ENCODE peak calls at places on chromosomes 5 and 9, in nine cellular contexts. Q is cardiac muscle cell; L is aorta; O is fibroblast of villous mesenchyme; R is Jurkat, Clone E6-1; U is effector memory CD4-positive, alpha-beta T cell; Y is brain microvascular endothelial cell; F is small intestine; Z is endodermal cell. V is an unnamed sample.

GRCh38 chr5:108084105-108084504 is 297.8 kb downstream of the FBXL17 start:
- DNase-seq in Q (no peak), L (no peak), O (no peak), R (no peak), U (no peak), Y (no peak), F (no peak), Z (no peak), V (peak)

GRCh38 chr5:131250749-131251148 is 13.1 kb upstream of the CDC42SE2 start:
- DNase-seq in Q (no peak), L (no peak), O (no peak), R (no peak), U (no peak), Y (no peak), F (no peak), Z (no peak), V (no peak)

GRCh38 chr5:34609951-34610431 is 46.1 kb upstream of the RAI14 start:
- DNase-seq in Q (no peak), L (no peak), O (no peak), R (no peak), U (no peak), Y (no peak), F (no peak), Z (peak), V (no peak)

GRCh38 chr5:2756211-2756746 is 4.8 kb upstream of the IRX2 start:
- DNase-seq in Q (peak), L (no peak), O (no peak), R (no peak), U (no peak), Y (no peak), F (no peak), Z (peak), V (peak)

GRCh38 chr9:22722492-22722891 is 275.9 kb downstream of the DMRTA1 start:
- DNase-seq in Q (no peak), L (no peak), O (no peak), R (no peak), U (no peak), Y (no peak), F (no peak), Z (no peak), V (no peak)

GRCh38 chr9:34403554-34404380 is 27.1 kb upstream of the MYORG start:
- DNase-seq in Q (peak), L (peak), O (peak), R (peak), U (peak), Y (peak), F (peak), Z (peak), V (peak)

GRCh38 chr5:176529824-176530195 is 7.4 kb downstream of the RNF44 start:
- DNase-seq in Q (no peak), L (peak), O (no peak), R (peak), U (peak), Y (no peak), F (peak), Z (peak), V (no peak)

GRCh38 chr5:88450239-88450638 is 181.6 kb upstream of the TMEM161B start:
- DNase-seq in Q (no peak), L (no peak), O (no peak), R (no peak), U (no peak), Y (no peak), F (no peak), Z (no peak), V (no peak)

GRCh38 chr5:104179057-104179456 is 616.5 kb upstream of the NUDT12 start:
- DNase-seq in Q (peak), L (no peak), O (peak), R (peak), U (no peak), Y (peak), F (no peak), Z (peak), V (peak)

GRCh38 chr5:135498662-135498995 is 37.1 kb downstream of the NEUROG1 start:
- DNase-seq in Q (no peak), L (no peak), O (no peak), R (no peak), U (no peak), Y (no peak), F (no peak), Z (no peak), V (no peak)

GRCh38 chr5:62488531-62488930 is 76.0 kb downstream of the IPO11 start:
- DNase-seq in Q (no peak), L (no peak), O (no peak), R (no peak), U (no peak), Y (no peak), F (no peak), Z (no peak), V (no peak)

GRCh38 chr5:167296056-167296455 is 995.4 kb upstream of the WWC1 start:
- DNase-seq in Q (no peak), L (no peak), O (no peak), R (no peak), U (no peak), Y (no peak), F (no peak), Z (no peak), V (no peak)

GRCh38 chr9:34498511-34498910 is 24.3 kb downstream of the ENHO start:
- DNase-seq in Q (no peak), L (no peak), O (no peak), R (no peak), U (no peak), Y (no peak), F (no peak), Z (no peak), V (no peak)

GRCh38 chr9:127177682-127178265 is 55.3 kb upstream of the ANGPTL2 start:
- DNase-seq in Q (no peak), L (no peak), O (no peak), R (no peak), U (no peak), Y (no peak), F (no peak), Z (peak), V (no peak)

GRCh38 chr9:89522261-89522978 is 24.5 kb upstream of the SEMA4D start:
- DNase-seq in Q (no peak), L (no peak), O (peak), R (peak), U (peak), Y (no peak), F (peak), Z (no peak), V (no peak)

GRCh38 chr9:20028192-20028848 is 239.5 kb upstream of the SLC24A2 start:
- DNase-seq in Q (no peak), L (no peak), O (no peak), R (no peak), U (no peak), Y (no peak), F (no peak), Z (no peak), V (no peak)

GRCh38 chr5:175457466-175457865 is 13.5 kb upstream of the DRD1 start:
- DNase-seq in Q (no peak), L (no peak), O (no peak), R (no peak), U (no peak), Y (no peak), F (no peak), Z (no peak), V (no peak)

GRCh38 chr5:7628248-7628647 is 222.7 kb downstream of the CFAP90 start:
- DNase-seq in Q (no peak), L (no peak), O (no peak), R (no peak), U (no peak), Y (no peak), F (no peak), Z (no peak), V (no peak)

DNA sequence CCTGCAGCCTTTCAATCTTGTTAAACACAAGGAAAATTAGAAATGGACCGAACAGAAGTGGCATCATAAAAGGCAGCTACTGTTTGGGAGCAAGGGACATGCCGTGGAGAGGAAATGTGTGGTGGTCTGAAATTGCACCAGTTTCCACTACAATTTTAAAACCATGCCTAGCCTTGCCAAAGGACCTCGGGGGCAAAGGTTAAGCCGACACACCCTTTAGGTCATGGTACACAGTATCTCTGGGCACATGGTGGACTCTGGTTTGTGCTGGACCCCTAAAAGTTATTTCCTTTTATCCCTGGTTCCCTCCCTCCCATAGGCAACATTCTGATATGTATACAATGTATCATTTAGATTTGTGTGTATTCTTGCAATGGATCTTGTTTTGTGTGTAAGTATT is 78.0 kb downstream of the F2RL2 start:
- DNase-seq in Q (no peak), L (no peak), O (no peak), R (no peak), U (no peak), Y (no peak), F (peak), Z (no peak), V (no peak)
- H3K4me3 ChIP-seq in Q (no peak), L (no peak), O (no peak), R (no peak), U (no peak), Y (no peak), F (no peak), Z (no peak), V (no peak)

DNA sequence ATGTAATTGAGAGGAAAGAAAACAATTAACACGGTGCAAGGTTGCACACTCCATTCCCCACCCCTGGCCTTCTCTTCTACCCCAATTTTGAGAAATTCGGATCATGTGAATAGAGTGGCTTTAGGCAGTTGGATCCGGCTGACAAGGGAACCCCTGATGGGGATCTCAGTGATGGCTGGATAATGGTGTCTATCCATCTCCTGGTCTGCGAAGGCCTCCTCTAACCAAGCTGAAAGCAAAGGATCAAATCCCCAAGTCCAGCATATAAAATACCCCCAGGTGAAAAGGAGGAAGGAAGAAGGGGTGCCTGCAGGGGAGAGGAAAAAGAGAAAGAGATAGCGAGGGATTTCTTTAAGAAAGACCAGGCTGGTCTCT is 16.0 kb downstream of the NR2F1 start:
- DNase-seq in Q (no peak), L (no peak), O (no peak), R (no peak), U (no peak), Y (no peak), F (no peak), Z (no peak), V (no peak)
- H3K4me3 ChIP-seq in Q (no peak), L (no peak), O (peak), R (no peak), U (no peak), Y (peak), F (no peak), Z (no peak), V (no peak)

GRCh38 chr5:163440954-163441353 is 3.6 kb downstream of the CCNG1 start:
- DNase-seq in Q (no peak), L (no peak), O (no peak), R (no peak), U (no peak), Y (no peak), F (no peak), Z (no peak), V (no peak)
- H3K4me3 ChIP-seq in Q (no peak), L (no peak), O (peak), R (no peak), U (no peak), Y (no peak), F (peak), Z (peak), V (peak)

GRCh38 chr5:141513627-141514329 is 24.9 kb downstream of the PCDHGC5 start:
- DNase-seq in Q (peak), L (peak), O (peak), R (no peak), U (no peak), Y (peak), F (peak), Z (peak), V (peak)
- H3K4me3 ChIP-seq in Q (peak), L (peak), O (peak), R (no peak), U (peak), Y (peak), F (no peak), Z (peak), V (peak)

GRCh38 chr9:114384836-114385411 is 2.9 kb downstream of the AKNA start:
- DNase-seq in Q (no peak), L (no peak), O (no peak), R (no peak), U (no peak), Y (no peak), F (no peak), Z (no peak), V (no peak)

GRCh38 chr9:114387678-114388431 is at the start of gene AKNA:
- DNase-seq in Q (peak), L (peak), O (peak), R (peak), U (peak), Y (peak), F (peak), Z (peak), V (peak)

GRCh38 chr9:114385412-114386181 is 2.2 kb downstream of the AKNA start:
- DNase-seq in Q (peak), L (peak), O (peak), R (peak), U (peak), Y (peak), F (peak), Z (no peak), V (peak)

GRCh38 chr9:114386886-114387677 is 700 bp downstream of the AKNA start:
- DNase-seq in Q (peak), L (peak), O (peak), R (no peak), U (no peak), Y (no peak), F (peak), Z (no peak), V (no peak)

DNA sequence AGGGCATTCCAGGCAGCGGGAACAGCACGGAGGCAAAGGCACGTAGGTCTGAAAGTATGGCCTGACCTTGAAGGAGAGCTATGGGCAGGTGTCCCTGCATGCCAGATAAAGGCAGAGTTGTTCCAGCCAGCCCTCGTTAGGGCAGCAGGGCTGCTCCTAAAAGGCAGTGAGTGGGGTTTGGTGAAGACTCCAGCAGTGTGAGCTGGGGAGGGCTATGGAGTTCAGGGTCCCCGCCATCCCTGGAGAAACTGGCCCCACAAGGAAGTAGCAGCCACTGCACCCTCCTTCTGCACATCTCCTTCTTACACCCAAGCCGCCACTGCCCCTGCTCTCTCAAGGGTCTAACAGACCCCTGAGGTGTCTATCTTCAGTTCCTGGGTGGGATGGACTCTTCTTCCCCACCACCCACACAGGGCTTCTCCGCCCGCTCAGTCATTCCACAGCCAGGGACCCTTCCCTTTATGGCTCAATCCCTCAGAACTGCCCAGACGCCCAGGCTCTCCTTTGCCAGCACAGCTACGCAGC is 1.4 kb downstream of the AKNA start:
- DNase-seq in Q (no peak), L (no peak), O (no peak), R (no peak), U (no peak), Y (no peak), F (peak), Z (no peak), V (no peak)
- H3K4me3 ChIP-seq in Q (peak), L (peak), O (peak), R (peak), U (peak), Y (peak), F (peak), Z (no peak), V (peak)

GRCh38 chr9:91196103-91196761 is 165.5 kb downstream of the AUH start:
- DNase-seq in Q (no peak), L (no peak), O (no peak), R (no peak), U (no peak), Y (no peak), F (peak), Z (no peak), V (peak)
- H3K4me3 ChIP-seq in Q (no peak), L (no peak), O (no peak), R (no peak), U (no peak), Y (no peak), F (no peak), Z (no peak), V (no peak)

DNA sequence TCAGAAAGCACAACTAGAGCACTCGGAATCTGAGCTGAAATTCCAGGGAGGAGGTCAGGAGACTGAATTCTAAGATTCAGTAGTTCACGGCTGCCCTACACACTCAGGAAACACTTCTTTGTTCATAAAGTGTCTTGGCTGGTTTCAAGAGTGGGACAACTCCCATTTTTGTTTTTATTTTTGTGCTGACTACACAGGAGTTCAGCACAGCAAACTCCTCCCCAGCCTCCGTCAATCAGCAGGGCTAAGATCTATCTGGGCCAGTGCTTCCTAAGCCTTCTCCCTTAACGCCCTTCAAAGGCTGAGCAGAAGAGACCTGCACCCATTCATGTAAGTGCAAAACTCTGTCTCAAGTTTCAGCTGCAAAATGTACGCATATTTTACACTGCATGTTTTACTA is 250.1 kb downstream of the CRB2 start:
- DNase-seq in Q (no peak), L (no peak), O (no peak), R (no peak), U (no peak), Y (no peak), F (no peak), Z (no peak), V (no peak)
- H3K4me3 ChIP-seq in Q (no peak), L (no peak), O (no peak), R (no peak), U (no peak), Y (no peak), F (no peak), Z (no peak), V (no peak)

DNA sequence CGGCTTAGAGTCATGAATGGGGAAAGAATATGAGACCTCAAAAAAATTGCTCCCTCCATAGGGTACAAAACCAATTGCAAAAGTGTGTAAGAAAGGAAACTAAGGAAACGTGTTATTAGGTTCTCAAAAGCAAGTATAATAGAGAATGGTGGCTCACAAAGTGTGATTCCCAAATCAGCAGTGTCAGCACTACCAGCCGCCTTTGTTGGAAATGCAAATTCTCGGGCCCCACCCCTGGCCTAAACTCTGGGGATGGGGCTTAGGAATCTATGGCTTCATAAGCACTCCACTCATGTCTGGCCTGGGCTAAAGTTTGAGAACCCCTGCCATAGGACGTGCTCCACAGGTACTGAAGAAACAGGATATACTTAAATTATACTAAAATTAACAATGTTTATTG is 1.6 kb upstream of the CCDC69 start:
- DNase-seq in Q (no peak), L (no peak), O (no peak), R (no peak), U (no peak), Y (no peak), F (no peak), Z (no peak), V (no peak)
- H3K4me3 ChIP-seq in Q (no peak), L (no peak), O (no peak), R (no peak), U (no peak), Y (no peak), F (no peak), Z (no peak), V (no peak)